ENCODE peak calls at places on chromosomes 13 and 19, in four cellular contexts. H is heart right ventricle, X is AG09319, O is kidney epithelial cell. G is an unnamed sample.

GRCh38 chr13:25300861-25301346 is 521 bp upstream of the NUP58 start:
- DNase-seq in H (peak; percentile 38), X (no peak), O (no peak), G (peak; percentile 6)

GRCh38 chr13:42821437-42821836 is 40.1 kb downstream of the FAM216B start:
- DNase-seq in H (no peak), X (peak; percentile 60), O (no peak), G (no peak)

GRCh38 chr13:80921556-80921955 is 580.6 kb upstream of the SPRY2 start:
- DNase-seq in H (no peak), X (no peak), O (no peak), G (no peak)

GRCh38 chr13:38429916-38430315 is 80.3 kb downstream of the UFM1 start:
- DNase-seq in H (no peak), X (no peak), O (no peak), G (no peak)

GRCh38 chr19:55118401-55118991 is 1.1 kb upstream of the PPP1R12C start:
- DNase-seq in H (peak; percentile 77), X (no peak), O (no peak), G (peak; percentile 65)

GRCh38 chr13:50699874-50700663 is 143.4 kb downstream of the DLEU7 start:
- DNase-seq in H (no peak), X (no peak), O (no peak), G (no peak)

GRCh38 chr19:31349160-31349881 is at the start of gene TSHZ3:
- DNase-seq in H (peak; percentile 86), X (peak; percentile 81), O (no peak), G (peak; percentile 67)

GRCh38 chr13:74026753-74027152 is 107.5 kb downstream of the KLF12 start:
- DNase-seq in H (no peak), X (no peak), O (peak; percentile 32), G (peak; percentile 57)

GRCh38 chr13:23765531-23765930 is 123.7 kb downstream of the MIPEP start:
- DNase-seq in H (no peak), X (no peak), O (no peak), G (no peak)

GRCh38 chr13:51105046-51105445 is 6.0 kb downstream of the C13orf42 start:
- DNase-seq in H (no peak), X (no peak), O (no peak), G (no peak)

GRCh38 chr13:32045963-32046785 is 14.6 kb downstream of the FRY start:
- DNase-seq in H (no peak), X (no peak), O (peak; percentile 45), G (no peak)

GRCh38 chr19:13211426-13212308 is 61.5 kb downstream of the IER2 start:
- DNase-seq in H (no peak), X (no peak), O (no peak), G (no peak)

GRCh38 chr19:1748115-1748702 is 5.1 kb upstream of the ONECUT3 start:
- DNase-seq in H (no peak), X (no peak), O (no peak), G (no peak)

GRCh38 chr19:12703056-12703455 is 6.6 kb upstream of the FBXW9 start:
- DNase-seq in H (no peak), X (no peak), O (no peak), G (no peak)

GRCh38 chr13:65733110-65733509 is 1497.0 kb downstream of the PCDH9 start:
- DNase-seq in H (no peak), X (no peak), O (no peak), G (no peak)

GRCh38 chr19:34365463-34366401 is 736 bp downstream of the GPI start:
- DNase-seq in H (peak; percentile 48), X (no peak), O (no peak), G (peak; percentile 26)

GRCh38 chr13:101331731-101332130 is 84.6 kb downstream of the NALCN start:
- DNase-seq in H (no peak), X (no peak), O (no peak), G (no peak)

GRCh38 chr19:55088021-55088451 is 12.4 kb downstream of the EPS8L1 start:
- DNase-seq in H (no peak), X (no peak), O (no peak), G (no peak)

GRCh38 chr13:34506796-34507195 is 435.3 kb upstream of the NBEA start:
- DNase-seq in H (no peak), X (no peak), O (no peak), G (no peak)

GRCh38 chr19:35715355-35715809 is 2.4 kb upstream of the KMT2B start:
- DNase-seq in H (no peak), X (no peak), O (no peak), G (no peak)

GRCh38 chr13:67001363-67001762 is 228.8 kb downstream of the PCDH9 start:
- DNase-seq in H (no peak), X (no peak), O (no peak), G (no peak)

GRCh38 chr13:91200486-91200885 is 147.0 kb upstream of the MIR17HG start:
- DNase-seq in H (no peak), X (no peak), O (no peak), G (no peak)

GRCh38 chr19:41332468-41332867 is 21.3 kb downstream of the TGFB1 start:
- DNase-seq in H (no peak), X (no peak), O (no peak), G (no peak)

GRCh38 chr13:40624338-40624737 is 42.1 kb downstream of the FOXO1 start:
- DNase-seq in H (no peak), X (no peak), O (no peak), G (no peak)

GRCh38 chr19:28420731-28421550 is 792.0 kb downstream of the UQCRFS1 start:
- DNase-seq in H (no peak), X (no peak), O (no peak), G (no peak)

GRCh38 chr13:109425821-109426689 is 360.3 kb downstream of the IRS2 start:
- DNase-seq in H (no peak), X (no peak), O (no peak), G (no peak)

GRCh38 chr13:40895715-40896184 is 106.3 kb downstream of the SLC25A15 start:
- DNase-seq in H (no peak), X (no peak), O (no peak), G (no peak)

GRCh38 chr13:58979851-58980250 is 1183.9 kb downstream of the DIAPH3 start:
- DNase-seq in H (no peak), X (no peak), O (no peak), G (no peak)

GRCh38 chr13:105445793-105446192 is 1089.7 kb downstream of the EFNB2 start:
- DNase-seq in H (no peak), X (no peak), O (no peak), G (no peak)

GRCh38 chr13:80131204-80131603 is 209.7 kb downstream of the SPRY2 start:
- DNase-seq in H (peak; percentile 89), X (no peak), O (no peak), G (peak; percentile 54)

GRCh38 chr19:2887391-2887914 is 13.3 kb upstream of the ZNF57 start:
- DNase-seq in H (no peak), X (peak; percentile 24), O (no peak), G (peak; percentile 7)

GRCh38 chr19:45321848-45322247 is 827 bp downstream of the CKM start:
- DNase-seq in H (peak; percentile 61), X (no peak), O (no peak), G (no peak)

GRCh38 chr19:33063356-33064116 is 1.2 kb downstream of the RHPN2 start:
- DNase-seq in H (peak; percentile 17), X (no peak), O (no peak), G (peak; percentile 11)

GRCh38 chr19:589693-590395 is at the start of gene HCN2:
- DNase-seq in H (no peak), X (no peak), O (no peak), G (no peak)

GRCh38 chr13:60327551-60327950 is 69.5 kb upstream of the TDRD3 start:
- DNase-seq in H (no peak), X (no peak), O (no peak), G (no peak)

GRCh38 chr13:30115257-30115600 is 192.1 kb downstream of the KATNAL1 start:
- DNase-seq in H (no peak), X (no peak), O (no peak), G (no peak)
- TF ChIP-seq CTCF in H (no peak), X (no peak), O (no peak), G (peak; percentile 57)

GRCh38 chr13:87255394-87255793 is 415.8 kb upstream of the SLITRK5 start:
- DNase-seq in H (no peak), X (no peak), O (no peak), G (no peak)

DNA sequence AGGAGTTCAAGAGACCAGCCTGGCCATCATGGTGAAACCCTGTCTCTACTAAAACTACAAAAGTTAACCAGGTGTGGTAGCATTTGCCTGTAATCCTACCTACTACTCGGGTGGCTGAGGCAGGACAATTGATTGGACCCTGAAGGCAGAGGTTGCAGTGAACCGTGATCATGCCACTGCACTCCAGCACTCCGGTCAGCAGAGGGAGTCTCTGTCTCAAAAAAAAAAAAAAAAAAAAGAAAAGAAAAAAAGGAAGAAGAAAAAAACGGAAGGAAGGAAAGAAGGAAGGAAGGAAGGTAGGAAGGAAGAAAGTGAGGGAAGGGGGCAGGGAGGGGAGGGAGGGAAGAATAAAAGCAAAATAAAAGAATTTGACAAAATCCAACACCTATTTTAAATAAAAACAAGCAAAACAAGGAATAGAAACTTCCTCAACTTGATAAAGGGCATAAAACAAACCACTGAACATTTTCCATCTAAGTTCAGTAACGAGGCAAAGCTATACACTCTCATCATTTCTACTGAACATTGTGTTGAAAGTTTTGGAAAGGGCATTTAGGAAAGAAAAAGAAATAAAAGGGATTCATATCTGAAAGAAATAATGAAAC is 411.6 kb upstream of the SLITRK5 start:
- DNase-seq in H (no peak), X (no peak), O (no peak), G (no peak)
- TF ChIP-seq CTCF in H (peak; percentile 36), X (peak; percentile 10), O (peak; percentile 53), G (peak; percentile 51)

GRCh38 chr19:29704562-29705558 is 10.2 kb downstream of the C19orf12 start:
- DNase-seq in H (no peak), X (no peak), O (no peak), G (no peak)

GRCh38 chr19:29705706-29706105 is 9.4 kb downstream of the C19orf12 start:
- DNase-seq in H (no peak), X (no peak), O (no peak), G (no peak)

GRCh38 chr19:29708553-29709439 is 6.3 kb downstream of the C19orf12 start:
- DNase-seq in H (no peak), X (no peak), O (no peak), G (no peak)

GRCh38 chr19:29702958-29703320 is 12.1 kb downstream of the C19orf12 start:
- DNase-seq in H (no peak), X (no peak), O (no peak), G (no peak)

GRCh38 chr19:29706635-29707034 is 8.4 kb downstream of the C19orf12 start:
- DNase-seq in H (no peak), X (no peak), O (no peak), G (no peak)
- TF ChIP-seq CTCF in H (no peak), X (no peak), O (no peak), G (no peak)

GRCh38 chr19:50453243-50453642 is 20.6 kb downstream of the MYBPC2 start:
- DNase-seq in H (no peak), X (no peak), O (no peak), G (no peak)

GRCh38 chr19:50450369-50451222 is 17.9 kb downstream of the MYBPC2 start:
- DNase-seq in H (no peak), X (no peak), O (no peak), G (no peak)

GRCh38 chr19:50447750-50448149 is 15.1 kb downstream of the MYBPC2 start:
- DNase-seq in H (no peak), X (no peak), O (no peak), G (no peak)

GRCh38 chr19:50449236-50449899 is 16.7 kb downstream of the MYBPC2 start:
- DNase-seq in H (no peak), X (no peak), O (no peak), G (no peak)

DNA sequence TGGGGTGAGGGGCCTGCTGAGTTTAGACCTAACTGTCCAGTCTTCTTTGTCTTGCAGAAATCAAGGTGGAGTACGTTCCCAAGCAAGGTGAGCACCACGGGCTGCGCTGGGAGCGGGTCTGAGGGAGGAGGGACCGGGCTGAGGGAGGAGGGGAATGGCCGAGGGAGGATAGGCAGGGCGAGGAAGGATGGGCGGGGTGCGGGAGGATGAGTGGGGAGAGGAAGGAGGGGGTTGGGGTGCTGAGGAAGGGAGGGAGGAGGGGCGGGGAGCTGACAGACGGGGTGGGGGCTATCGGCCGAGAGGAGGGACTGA is 18.5 kb downstream of the MYBPC2 start:
- DNase-seq in H (no peak), X (no peak), O (no peak), G (no peak)
- TF ChIP-seq CTCF in H (no peak), X (no peak), O (no peak), G (no peak)

G was measured in endothelial cell.